ENCODE peak calls at places on chromosomes 4 and X, in four cellular contexts. Z is IMR-90, I is K562, X is H1. H is an unnamed sample.

GRCh38 chr4:87489678-87490077 is 39.5 kb downstream of the SPARCL1 start:
- DNase-seq in I (no peak), Z (no peak), X (no peak), H (no peak)

GRCh38 chrX:118974908-118975671 is 672 bp downstream of the LONRF3 start:
- DNase-seq in I (peak), Z (no peak), X (no peak), H (no peak)

GRCh38 chrX:128975716-128976115 is 547.6 kb downstream of the SMARCA1 start:
- DNase-seq in X (peak), I (peak), Z (no peak), H (no peak)

GRCh38 chr4:31660916-31661315 is 940.7 kb downstream of the PCDH7 start:
- DNase-seq in X (no peak), I (no peak), Z (no peak), H (no peak)

GRCh38 chr4:15521442-15522039 is 51.9 kb downstream of the CC2D2A start:
- DNase-seq in X (no peak), I (peak), Z (peak), H (no peak)

GRCh38 chr4:114082348-114082747 is 102.9 kb upstream of the ARSJ start:
- DNase-seq in I (no peak), X (no peak), Z (no peak), H (no peak)

GRCh38 chr4:139243448-139244365 is 36.3 kb downstream of the MGARP start:
- DNase-seq in Z (peak), X (no peak), I (peak), H (no peak)

GRCh38 chr4:37891221-37892159 is 606 bp downstream of the TBC1D1 start:
- DNase-seq in X (peak), I (no peak), Z (peak), H (peak)

GRCh38 chrX:41711021-41711667 is 12.8 kb upstream of the GPR82 start:
- DNase-seq in Z (no peak), I (no peak), X (no peak), H (no peak)

GRCh38 chrX:119105826-119106225 is 21.8 kb downstream of the KIAA1210 start:
- DNase-seq in Z (peak), X (no peak), I (no peak), H (no peak)

GRCh38 chr4:33073811-33074210 is 2353.6 kb downstream of the PCDH7 start:
- DNase-seq in I (no peak), X (no peak), Z (peak), H (no peak)

GRCh38 chr4:90078440-90078839 is 48.8 kb upstream of the CCSER1 start:
- DNase-seq in X (no peak), I (no peak), Z (no peak), H (no peak)

GRCh38 chr4:87555751-87556619 is 26.8 kb upstream of the SPARCL1 start:
- DNase-seq in X (no peak), Z (peak), I (no peak), H (no peak)

GRCh38 chr4:64001229-64001898 is 407.9 kb downstream of the TECRL start:
- DNase-seq in Z (no peak), X (no peak), I (no peak), H (peak)

GRCh38 chrX:16930392-16930791 is 16.1 kb upstream of the REPS2 start:
- DNase-seq in I (peak), X (no peak), Z (no peak), H (no peak)

GRCh38 chr4:169272265-169272886 is 1.6 kb upstream of the SH3RF1 start:
- DNase-seq in X (no peak), Z (peak), I (no peak), H (peak)

GRCh38 chr4:57076646-57077045 is 33.5 kb downstream of the IGFBP7 start:
- DNase-seq in X (no peak), I (no peak), Z (no peak), H (no peak)

GRCh38 chr4:153788419-153789276 is at the start of gene SFRP2:
- DNase-seq in X (peak), Z (no peak), I (no peak), H (no peak)

GRCh38 chr4:26126135-26126718 is 194.6 kb upstream of the RBPJ start:
- DNase-seq in I (no peak), Z (no peak), X (no peak), H (peak)

GRCh38 chrX:45740291-45740690 is 539.6 kb upstream of the DIPK2B start:
- DNase-seq in X (no peak), Z (no peak), I (no peak), H (no peak)

GRCh38 chr4:151530783-151531182 is 121.8 kb downstream of the FHIP1A start:
- DNase-seq in Z (no peak), X (no peak), I (peak), H (no peak)

GRCh38 chr4:55386073-55386472 is 9.7 kb upstream of the TMEM165 start:
- DNase-seq in X (no peak), I (peak), Z (peak), H (no peak)

GRCh38 chr4:173009129-173009823 is 159.3 kb upstream of the GALNT7 start:
- DNase-seq in Z (peak), I (no peak), X (no peak), H (no peak)

GRCh38 chrX:103774070-103774642 is 2.5 kb upstream of the PLP1 start:
- DNase-seq in X (no peak), I (no peak), Z (peak), H (no peak)

GRCh38 chr4:107125496-107125895 is 89.4 kb upstream of the DKK2 start:
- DNase-seq in X (no peak), Z (no peak), I (no peak), H (no peak)

GRCh38 chrX:46628406-46629371 is 55.1 kb downstream of the CHST7 start:
- DNase-seq in Z (peak), I (no peak), X (no peak), H (peak)

GRCh38 chr4:154551872-154552686 is 1.9 kb upstream of the PLRG1 start:
- DNase-seq in X (peak), I (peak), Z (peak), H (peak)

GRCh38 chr4:99885063-99885664 is 9.1 kb downstream of the LAMTOR3 start:
- DNase-seq in X (no peak), Z (peak), I (peak), H (no peak)

GRCh38 chr4:89212666-89213381 is 94.8 kb downstream of the GPRIN3 start:
- DNase-seq in X (no peak), I (no peak), Z (peak), H (no peak)

DNA sequence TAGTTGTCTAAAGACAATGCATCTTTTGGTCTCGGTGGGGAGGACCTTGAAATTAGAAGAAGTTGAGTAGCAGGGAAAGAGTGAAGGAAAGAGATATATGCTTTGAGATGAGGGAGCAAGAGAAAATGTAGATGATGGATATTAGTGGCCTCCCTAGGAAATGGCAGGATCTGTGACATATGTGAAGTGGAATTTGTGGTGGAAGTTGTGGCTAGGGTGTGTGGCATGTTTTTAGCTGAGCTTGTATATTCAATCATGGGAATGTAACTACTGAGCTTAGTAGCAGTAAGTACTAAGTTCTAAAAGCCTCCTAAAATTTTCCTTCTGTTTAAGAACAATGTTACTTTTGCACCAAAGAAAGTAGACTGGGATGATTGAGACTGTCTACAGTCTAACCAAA is 382.9 kb upstream of the CTSO start:
- DNase-seq in X (no peak), I (no peak), Z (no peak), H (no peak)
- TF ChIP-seq CHD1 in X (no peak), I (no peak), Z (no peak), H (no peak)

DNA sequence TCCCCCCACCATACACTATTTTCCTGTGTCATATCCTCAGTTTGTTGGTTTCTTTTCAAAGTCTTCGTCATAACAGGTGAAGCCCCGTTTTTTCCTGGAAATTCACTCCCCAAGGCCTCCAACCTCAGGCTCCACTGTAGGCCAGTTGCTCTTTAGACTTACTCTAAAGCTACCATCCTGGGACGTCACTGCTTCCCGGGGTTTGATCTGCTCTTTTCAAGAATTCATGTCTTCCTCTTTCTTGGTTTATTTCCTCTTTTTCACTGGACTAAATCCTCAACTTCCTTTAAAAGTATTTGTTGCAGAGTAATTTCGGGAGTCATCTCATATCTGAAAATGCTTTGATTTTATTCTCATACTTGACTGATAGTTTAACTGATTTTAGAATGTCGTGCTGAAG is 6.5 kb upstream of the SERTM2 start:
- DNase-seq in I (no peak), X (no peak), Z (no peak), H (no peak)
- TF ChIP-seq CHD1 in I (no peak), X (no peak), Z (no peak), H (no peak)

GRCh38 chrX:63350551-63350950 is 581 bp downstream of the SPIN4 start:
- DNase-seq in Z (no peak), X (no peak), I (peak), H (peak)
- TF ChIP-seq CHD1 in Z (no peak), X (no peak), I (no peak), H (no peak)

DNA sequence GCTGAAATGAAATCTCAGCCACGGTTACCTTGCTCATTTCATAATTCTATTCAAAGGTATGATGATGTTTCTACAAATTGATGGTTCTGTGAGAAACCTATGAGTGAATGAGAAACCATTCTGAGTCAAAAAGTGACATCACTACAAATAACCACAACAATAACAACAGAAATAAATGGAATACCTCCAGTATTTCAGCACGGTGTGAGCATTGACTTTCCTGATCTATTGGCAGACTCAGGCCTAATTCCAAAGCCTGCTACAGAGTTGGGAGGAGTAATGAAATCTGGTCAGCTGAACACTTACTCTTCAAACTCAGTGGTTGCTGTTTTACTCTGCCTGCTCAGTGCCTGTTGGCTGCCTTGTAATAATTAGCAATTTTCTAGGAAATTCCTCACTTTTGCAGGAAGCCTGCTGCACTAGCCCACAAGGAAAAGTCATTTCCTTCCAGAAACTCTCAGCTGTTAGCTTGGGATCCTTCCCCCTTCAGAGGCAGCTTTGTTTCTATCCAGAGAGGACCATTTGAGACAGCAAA is 18.8 kb upstream of the SYNPO2 start:
- DNase-seq in Z (peak), I (no peak), X (no peak), H (no peak)
- TF ChIP-seq CHD1 in Z (no peak), I (no peak), X (no peak), H (no peak)

GRCh38 chr4:161817822-161818412 is 345.9 kb downstream of the FSTL5 start:
- DNase-seq in X (no peak), I (peak), Z (no peak), H (no peak)
- TF ChIP-seq CHD1 in X (no peak), I (no peak), Z (no peak), H (no peak)

GRCh38 chrX:150848914-150849365 is 49.5 kb downstream of the CD99L2 start:
- DNase-seq in X (no peak), I (peak), Z (no peak), H (no peak)
- TF ChIP-seq CHD1 in X (no peak), I (no peak), Z (no peak), H (no peak)

GRCh38 chrX:28158019-28158777 is 176.9 kb upstream of the DCAF8L1 start:
- DNase-seq in Z (no peak), X (peak), I (no peak), H (no peak)
- TF ChIP-seq CHD1 in Z (no peak), X (no peak), I (no peak), H (no peak)

GRCh38 chrX:9537781-9538180 is 72.9 kb downstream of the TBL1X start:
- DNase-seq in I (no peak), Z (no peak), X (no peak), H (no peak)
- TF ChIP-seq CHD1 in I (no peak), Z (no peak), X (no peak), H (no peak)

DNA sequence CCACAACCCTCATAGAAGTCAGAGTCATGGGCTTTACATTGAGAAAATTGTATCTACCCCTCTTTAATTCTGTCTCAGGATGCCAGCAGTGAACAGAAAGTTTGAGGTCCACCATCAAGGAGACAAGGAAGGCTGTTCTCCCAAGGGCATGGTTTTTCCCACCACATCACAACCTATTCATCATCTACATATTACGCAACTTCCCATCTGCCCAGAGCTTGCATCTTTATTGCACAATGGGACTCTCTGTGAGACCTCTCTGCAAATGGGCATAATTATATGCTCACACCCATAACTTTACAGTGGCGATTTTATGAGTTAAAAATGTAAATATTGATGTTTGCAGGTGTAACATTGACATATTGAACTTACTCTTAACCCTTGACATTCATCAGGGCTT is 38.9 kb downstream of the PAGE2 start:
- DNase-seq in Z (no peak), X (no peak), I (no peak), H (no peak)
- TF ChIP-seq CHD1 in Z (no peak), X (no peak), I (no peak), H (no peak)

H was measured in GM12878.